ENCODE peak calls at places on chromosomes 11 and 22, in six cellular contexts. W is stimulated activated CD4-positive, alpha-beta T cell treated with anti-CD3 and anti-CD28 coated beads, Interleukin-12 subunit alpha, Interleukin-12 subunit beta, amount 100 ng/mL, for 24 hours; Q is HuH-7.5; R is hippocampal formation; C is neural crest cell; H is brain microvascular endothelial cell. J is an unnamed sample.

GRCh38 chr11:69297225-69297925 is 3.4 kb downstream of the MYEOV start:
- DNase-seq in Q (peak), R (peak), H (peak), W (peak), C (peak), J (peak)

GRCh38 chr22:20738394-20739089 is 35.4 kb upstream of the SERPIND1 start:
- DNase-seq in H (no peak), W (no peak), Q (no peak), C (no peak), R (no peak), J (no peak)

GRCh38 chr22:40070701-40071100 is 75.9 kb downstream of the FAM83F start:
- DNase-seq in H (no peak), W (no peak), R (no peak), C (no peak), Q (no peak), J (no peak)

GRCh38 chr22:20918663-20919220 is 1.5 kb downstream of the CRKL start:
- DNase-seq in C (no peak), Q (peak), R (no peak), H (no peak), W (no peak), J (peak)

GRCh38 chr11:68312117-68312779 is at the start of gene LRP5:
- DNase-seq in W (no peak), C (no peak), H (no peak), R (no peak), Q (peak), J (no peak)

GRCh38 chr11:61023086-61024035 is 51.9 kb downstream of the CD6 start:
- DNase-seq in W (peak), C (no peak), R (no peak), H (no peak), Q (no peak), J (no peak)

GRCh38 chr11:33721291-33721840 is 14.9 kb downstream of the CD59 start:
- DNase-seq in Q (no peak), W (no peak), R (no peak), C (no peak), H (peak), J (no peak)

GRCh38 chr11:67648140-67648795 is 2.3 kb downstream of the ACY3 start:
- DNase-seq in R (no peak), H (no peak), C (no peak), Q (no peak), W (peak), J (peak)

GRCh38 chr22:43270314-43270908 is 72.8 kb downstream of the SCUBE1 start:
- DNase-seq in C (peak), R (no peak), W (no peak), H (no peak), Q (no peak), J (peak)

GRCh38 chr22:46390652-46391301 is 55.3 kb downstream of the TRMU start:
- DNase-seq in H (peak), W (no peak), C (no peak), R (peak), Q (peak), J (no peak)

GRCh38 chr11:103851166-103851651 is 185.2 kb upstream of the DDI1 start:
- DNase-seq in R (no peak), W (no peak), C (no peak), H (no peak), Q (no peak), J (no peak)

GRCh38 chr22:46052801-46053562 is 76.0 kb upstream of the WNT7B start:
- DNase-seq in W (no peak), Q (no peak), H (no peak), R (peak), C (no peak), J (no peak)

GRCh38 chr11:116697011-116697410 is 75.8 kb downstream of the BUD13 start:
- DNase-seq in H (no peak), R (no peak), Q (no peak), C (no peak), W (no peak), J (no peak)

GRCh38 chr11:15101072-15101701 is 13.5 kb upstream of the INSC start:
- DNase-seq in R (peak), W (peak), Q (peak), H (peak), C (peak), J (peak)

J was measured in A549.